ENCODE peak calls at places on chromosome 1, in ten cellular contexts. V is pulmonary artery endothelial cell; Q is GM03348; B is anterior cingulate cortex; W is central memory CD4-positive, alpha-beta T cell; C is CD8-positive, alpha-beta T cell; L is B cell; I is HTR-8/SVneo; F is GM23248; N is stimulated activated CD4-positive, alpha-beta T cell treated with anti-CD3 and anti-CD28 coated beads, TNF-alpha, amount 100 ng/mL, for 1 hour. S is an unnamed sample.

GRCh38 chr1:193431265-193431977 is 245.0 kb upstream of the B3GALT2 start:
- DNase-seq in I (no peak), N (no peak), Q (no peak), B (no peak), W (no peak), C (no peak), L (no peak), V (peak), F (no peak), S (no peak)

GRCh38 chr1:222073307-222073995 is 331.6 kb upstream of the DUSP10 start:
- DNase-seq in F (peak), W (no peak), L (no peak), N (no peak), V (no peak), I (peak), Q (peak), B (no peak), C (no peak), S (peak)

GRCh38 chr1:9078035-9078948 is 8.9 kb upstream of the SLC2A5 start:
- DNase-seq in V (no peak), I (no peak), W (no peak), Q (no peak), N (no peak), F (peak), L (no peak), C (no peak), B (no peak), S (no peak)

GRCh38 chr1:227586733-227587132 is 23.4 kb downstream of the ZNF678 start:
- DNase-seq in L (no peak), Q (no peak), F (no peak), C (no peak), N (no peak), V (no peak), I (no peak), W (no peak), B (no peak), S (no peak)

GRCh38 chr1:22892789-22893188 is 79.9 kb downstream of the LACTBL1 start:
- DNase-seq in Q (no peak), L (no peak), C (no peak), V (no peak), B (no peak), F (no peak), W (no peak), N (no peak), I (no peak), S (no peak)

GRCh38 chr1:33391669-33392068 is 39.2 kb downstream of the PHC2 start:
- DNase-seq in W (no peak), V (no peak), N (no peak), F (no peak), Q (no peak), B (no peak), L (no peak), I (no peak), C (no peak), S (no peak)

GRCh38 chr1:115458426-115459114 is 120.5 kb upstream of the NGF start:
- DNase-seq in I (no peak), V (no peak), C (no peak), Q (no peak), B (no peak), W (no peak), N (no peak), F (no peak), L (no peak), S (no peak)

GRCh38 chr1:195604287-195604686 is 1004.0 kb downstream of the KCNT2 start:
- DNase-seq in V (no peak), C (no peak), I (peak), N (no peak), F (peak), W (no peak), Q (peak), L (no peak), B (no peak), S (no peak)

GRCh38 chr1:174870319-174870718 is 129.4 kb upstream of the CACYBP start:
- DNase-seq in N (no peak), W (no peak), Q (no peak), L (no peak), I (no peak), C (no peak), B (no peak), F (no peak), V (no peak), S (no peak)

GRCh38 chr1:115133440-115133839 is 44.1 kb upstream of the TSPAN2 start:
- DNase-seq in L (no peak), W (no peak), I (no peak), C (no peak), V (peak), B (no peak), Q (no peak), F (peak), N (no peak), S (peak)

GRCh38 chr1:38114231-38114630 is 67.6 kb upstream of the POU3F1 start:
- DNase-seq in C (no peak), Q (peak), F (peak), B (peak), W (no peak), N (no peak), L (no peak), I (no peak), V (no peak), S (peak)

S was measured in MG63.